ENCODE peak calls at places on chromosome 19, in five cellular contexts. One of them, this sample, is unnamed.

GRCh38 chr19:19022380-19022961 is 10.8 kb downstream of the SUGP2 start:
- DNase-seq in PC-3: no peak
- DNase-seq in K562: no peak
- DNase-seq in IMR-90: peak; percentile 34
- DNase-seq in astrocyte: no peak
- DNase-seq in this sample: no peak

GRCh38 chr19:6707658-6708018 is 12.8 kb downstream of the C3 start:
- DNase-seq in PC-3: no peak
- DNase-seq in K562: no peak
- DNase-seq in IMR-90: no peak
- DNase-seq in astrocyte: no peak
- DNase-seq in this sample: no peak

GRCh38 chr19:17555929-17556813 is 722 bp downstream of the COLGALT1 start:
- DNase-seq in PC-3: peak; percentile 43
- DNase-seq in K562: peak; percentile 63
- DNase-seq in IMR-90: peak; percentile 44
- DNase-seq in astrocyte: peak; percentile 24
- DNase-seq in this sample: peak; percentile 67

GRCh38 chr19:6667114-6667627 is 2.8 kb downstream of the TNFSF14 start:
- DNase-seq in PC-3: peak; percentile 94
- DNase-seq in K562: peak; percentile 61
- DNase-seq in IMR-90: no peak
- DNase-seq in astrocyte: no peak
- DNase-seq in this sample: no peak

GRCh38 chr19:48630289-48631036 is 6.7 kb downstream of the DBP start:
- DNase-seq in PC-3: no peak
- DNase-seq in K562: no peak
- DNase-seq in IMR-90: no peak
- DNase-seq in astrocyte: no peak
- DNase-seq in this sample: no peak

GRCh38 chr19:2089001-2089711 is 7.0 kb downstream of the MOB3A start:
- DNase-seq in PC-3: peak; percentile 58
- DNase-seq in K562: no peak
- DNase-seq in IMR-90: peak; percentile 36
- DNase-seq in astrocyte: peak; percentile 21
- DNase-seq in this sample: peak; percentile 65

GRCh38 chr19:19817357-19817756 is 4.2 kb downstream of the ZNF506 start:
- DNase-seq in PC-3: no peak
- DNase-seq in K562: no peak
- DNase-seq in IMR-90: no peak
- DNase-seq in astrocyte: no peak
- DNase-seq in this sample: no peak

GRCh38 chr19:36043952-36044351 is 10.1 kb downstream of the THAP8 start:
- DNase-seq in PC-3: no peak
- DNase-seq in K562: no peak
- DNase-seq in IMR-90: no peak
- DNase-seq in astrocyte: no peak
- DNase-seq in this sample: no peak

GRCh38 chr19:3323704-3324103 is 42.7 kb upstream of the NFIC start:
- DNase-seq in PC-3: no peak
- DNase-seq in K562: no peak
- DNase-seq in IMR-90: no peak
- DNase-seq in astrocyte: no peak
- DNase-seq in this sample: no peak

GRCh38 chr19:17209126-17210036 is 5.8 kb upstream of the USE1 start:
- DNase-seq in PC-3: peak; percentile 39
- DNase-seq in K562: peak; percentile 100
- DNase-seq in IMR-90: peak; percentile 20
- DNase-seq in astrocyte: no peak
- DNase-seq in this sample: peak; percentile 93

GRCh38 chr19:32875428-32875827 is 5.9 kb upstream of the SLC7A9 start:
- DNase-seq in PC-3: no peak
- DNase-seq in K562: no peak
- DNase-seq in IMR-90: no peak
- DNase-seq in astrocyte: no peak
- DNase-seq in this sample: no peak

GRCh38 chr19:38684078-38684861 is 36.8 kb downstream of the ACTN4 start:
- DNase-seq in PC-3: peak; percentile 88
- DNase-seq in K562: peak; percentile 71
- DNase-seq in IMR-90: peak; percentile 91
- DNase-seq in astrocyte: peak; percentile 84
- DNase-seq in this sample: no peak

GRCh38 chr19:34505321-34506025 is 23.9 kb downstream of the WTIP start:
- DNase-seq in PC-3: no peak
- DNase-seq in K562: peak; percentile 8
- DNase-seq in IMR-90: no peak
- DNase-seq in astrocyte: no peak
- DNase-seq in this sample: no peak

GRCh38 chr19:873084-874019 is 13.9 kb downstream of the CFD start:
- DNase-seq in PC-3: no peak
- DNase-seq in K562: peak; percentile 74
- DNase-seq in IMR-90: peak; percentile 31
- DNase-seq in astrocyte: peak; percentile 38
- DNase-seq in this sample: peak; percentile 94

GRCh38 chr19:42352216-42352892 is 26.9 kb downstream of the MEGF8 start:
- DNase-seq in PC-3: peak; percentile 1
- DNase-seq in K562: no peak
- DNase-seq in IMR-90: peak; percentile 8
- DNase-seq in astrocyte: no peak
- DNase-seq in this sample: no peak

GRCh38 chr19:41588497-41589209 is 12.7 kb downstream of the CEACAM21 start:
- DNase-seq in PC-3: peak; percentile 50
- DNase-seq in K562: peak; percentile 43
- DNase-seq in IMR-90: peak; percentile 29
- DNase-seq in astrocyte: peak; percentile 10
- DNase-seq in this sample: peak; percentile 28

GRCh38 chr19:17817668-17818363 is 3.5 kb downstream of the INSL3 start:
- DNase-seq in PC-3: no peak
- DNase-seq in K562: no peak
- DNase-seq in IMR-90: no peak
- DNase-seq in astrocyte: no peak
- DNase-seq in this sample: no peak

GRCh38 chr19:35360880-35361420 is 2.7 kb downstream of the FFAR3 start:
- DNase-seq in PC-3: no peak
- DNase-seq in K562: no peak
- DNase-seq in IMR-90: no peak
- DNase-seq in astrocyte: no peak
- DNase-seq in this sample: no peak

GRCh38 chr19:1264801-1265610 is 4.1 kb upstream of the CIRBP start:
- DNase-seq in PC-3: peak; percentile 90
- DNase-seq in K562: peak; percentile 50
- DNase-seq in IMR-90: peak; percentile 88
- DNase-seq in astrocyte: peak; percentile 76
- DNase-seq in this sample: peak; percentile 91

GRCh38 chr19:50255115-50255514 is 51.7 kb downstream of the MYH14 start:
- DNase-seq in PC-3: peak; percentile 15
- DNase-seq in K562: peak; percentile 46
- DNase-seq in IMR-90: no peak
- DNase-seq in astrocyte: no peak
- DNase-seq in this sample: peak; percentile 26

GRCh38 chr19:56137405-56137804 is 3.7 kb upstream of the ZNF444 start:
- DNase-seq in PC-3: peak; percentile 10
- DNase-seq in K562: no peak
- DNase-seq in IMR-90: no peak
- DNase-seq in astrocyte: no peak
- DNase-seq in this sample: no peak

GRCh38 chr19:38035515-38036495 is 128.8 kb downstream of the SIPA1L3 start:
- DNase-seq in PC-3: no peak
- DNase-seq in K562: no peak
- DNase-seq in IMR-90: peak; percentile 58
- DNase-seq in astrocyte: peak; percentile 70
- DNase-seq in this sample: no peak

GRCh38 chr19:5828661-5829566 is 10.6 kb downstream of the FUT6 start:
- DNase-seq in PC-3: no peak
- DNase-seq in K562: peak; percentile 45
- DNase-seq in IMR-90: no peak
- DNase-seq in astrocyte: no peak
- DNase-seq in this sample: peak; percentile 63

DNA sequence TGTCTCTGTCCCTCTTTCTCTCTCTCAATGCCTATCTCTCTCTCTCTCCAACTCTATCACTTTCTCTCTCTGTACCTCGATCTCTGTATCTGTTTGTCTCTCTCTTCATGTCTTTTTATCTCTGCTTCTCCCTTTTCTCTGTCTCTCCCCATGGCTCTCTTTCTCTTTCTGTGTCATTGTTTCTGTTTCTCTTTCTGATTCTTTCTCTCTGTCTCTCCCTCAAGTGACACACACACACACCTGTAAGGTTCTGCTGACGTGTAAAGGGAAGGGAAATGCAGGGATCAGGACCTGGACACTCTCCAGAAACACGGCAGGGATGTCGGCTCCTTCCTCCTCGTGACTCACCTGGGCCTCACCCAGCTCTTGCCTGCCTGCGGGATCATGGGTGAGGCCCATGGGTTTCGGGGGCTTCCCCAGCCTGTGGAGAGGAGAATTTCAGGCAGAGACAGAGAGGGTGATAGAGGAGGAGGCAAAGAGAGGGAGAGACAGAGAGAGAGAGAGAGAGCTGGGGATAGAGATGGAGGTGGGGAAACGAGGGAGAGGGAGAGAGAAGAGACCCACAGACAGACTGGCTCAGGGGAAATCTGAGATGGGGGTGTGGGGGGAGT is 5.4 kb upstream of the PLAUR start:
- DNase-seq in PC-3: peak; percentile 93
- DNase-seq in K562: no peak
- DNase-seq in IMR-90: peak; percentile 78
- DNase-seq in astrocyte: peak; percentile 54
- DNase-seq in this sample: no peak
- H3K4me2 ChIP-seq in PC-3: peak overlapping the region; percentile 83
- H3K4me2 ChIP-seq in K562: no peak overlapping the region
- H3K4me2 ChIP-seq in IMR-90: peak overlapping the region; percentile 71
- H3K4me2 ChIP-seq in astrocyte: peak overlapping the region; percentile 60
- H3K4me2 ChIP-seq in this sample: no peak overlapping the region

DNA sequence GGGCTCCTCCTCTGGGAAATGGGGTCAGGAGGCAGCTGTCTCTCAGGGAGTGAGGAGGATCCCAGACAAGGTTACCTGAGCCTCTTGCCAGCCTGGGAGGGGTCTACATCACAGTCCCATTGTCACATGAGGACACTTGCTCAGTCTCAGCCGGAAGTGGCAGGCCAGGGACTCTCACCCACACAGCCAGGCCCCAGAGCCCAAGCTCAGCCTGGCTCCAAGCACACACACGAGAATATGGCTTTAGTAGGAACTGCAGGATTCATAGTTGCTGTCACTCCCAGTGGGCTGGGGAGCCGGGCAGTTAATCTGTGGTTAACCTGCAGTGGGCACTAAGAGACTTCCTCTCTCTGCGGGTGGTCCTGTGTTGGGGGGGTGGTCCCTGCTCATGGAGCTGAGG is 15.8 kb upstream of the RELB start:
- DNase-seq in PC-3: no peak
- DNase-seq in K562: no peak
- DNase-seq in IMR-90: no peak
- DNase-seq in astrocyte: no peak
- DNase-seq in this sample: no peak
- H3K36me3 ChIP-seq in PC-3: peaks cover 7% of the 10 kb centered on the region
- H3K36me3 ChIP-seq in K562: peaks cover 77% of the 10 kb centered on the region
- H3K36me3 ChIP-seq in IMR-90: peaks cover 60% of the 10 kb centered on the region
- H3K36me3 ChIP-seq in astrocyte: peaks cover 9% of the 10 kb centered on the region
- H3K36me3 ChIP-seq in this sample: peaks cover 84% of the 10 kb centered on the region

DNA sequence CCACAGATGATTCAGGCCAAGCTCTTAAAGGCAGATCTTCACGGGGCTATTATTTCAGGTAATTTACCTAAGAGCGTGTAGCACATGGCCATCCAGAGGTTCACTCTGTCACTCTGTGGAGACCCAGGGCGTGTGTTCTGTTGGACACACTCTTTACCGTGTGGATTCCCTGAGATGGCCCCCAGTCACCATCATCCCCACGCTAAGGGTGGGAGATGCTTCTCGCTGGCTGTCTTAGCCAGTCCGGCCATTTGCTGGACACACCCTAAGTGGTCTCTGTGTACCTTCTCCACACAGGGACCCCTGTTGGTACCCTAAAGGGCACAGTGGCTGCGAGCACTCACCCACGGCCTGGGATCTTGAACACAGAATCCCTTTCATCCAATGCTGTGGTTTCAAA is 6.0 kb downstream of the POP4 start:
- DNase-seq in PC-3: no peak
- DNase-seq in K562: no peak
- DNase-seq in IMR-90: no peak
- DNase-seq in astrocyte: no peak
- DNase-seq in this sample: no peak
- TF ChIP-seq CTCF in PC-3: no peak
- TF ChIP-seq CTCF in K562: no peak
- TF ChIP-seq CTCF in IMR-90: no peak
- TF ChIP-seq CTCF in astrocyte: no peak
- TF ChIP-seq CTCF in this sample: no peak

GRCh38 chr19:40214936-40215335 is 3.2 kb downstream of the TTC9B start:
- DNase-seq in PC-3: no peak
- DNase-seq in K562: no peak
- DNase-seq in IMR-90: no peak
- DNase-seq in astrocyte: no peak
- DNase-seq in this sample: no peak

GRCh38 chr19:40216013-40216776 is 2.0 kb downstream of the TTC9B start:
- DNase-seq in PC-3: no peak
- DNase-seq in K562: no peak
- DNase-seq in IMR-90: no peak
- DNase-seq in astrocyte: no peak
- DNase-seq in this sample: no peak

GRCh38 chr19:40216777-40217026 is 1.5 kb downstream of the TTC9B start:
- DNase-seq in PC-3: no peak
- DNase-seq in K562: no peak
- DNase-seq in IMR-90: no peak
- DNase-seq in astrocyte: no peak
- DNase-seq in this sample: no peak

GRCh38 chr19:40217921-40218890 is at the start of gene TTC9B:
- DNase-seq in PC-3: no peak
- DNase-seq in K562: peak; percentile 91
- DNase-seq in IMR-90: no peak
- DNase-seq in astrocyte: no peak
- DNase-seq in this sample: no peak

DNA sequence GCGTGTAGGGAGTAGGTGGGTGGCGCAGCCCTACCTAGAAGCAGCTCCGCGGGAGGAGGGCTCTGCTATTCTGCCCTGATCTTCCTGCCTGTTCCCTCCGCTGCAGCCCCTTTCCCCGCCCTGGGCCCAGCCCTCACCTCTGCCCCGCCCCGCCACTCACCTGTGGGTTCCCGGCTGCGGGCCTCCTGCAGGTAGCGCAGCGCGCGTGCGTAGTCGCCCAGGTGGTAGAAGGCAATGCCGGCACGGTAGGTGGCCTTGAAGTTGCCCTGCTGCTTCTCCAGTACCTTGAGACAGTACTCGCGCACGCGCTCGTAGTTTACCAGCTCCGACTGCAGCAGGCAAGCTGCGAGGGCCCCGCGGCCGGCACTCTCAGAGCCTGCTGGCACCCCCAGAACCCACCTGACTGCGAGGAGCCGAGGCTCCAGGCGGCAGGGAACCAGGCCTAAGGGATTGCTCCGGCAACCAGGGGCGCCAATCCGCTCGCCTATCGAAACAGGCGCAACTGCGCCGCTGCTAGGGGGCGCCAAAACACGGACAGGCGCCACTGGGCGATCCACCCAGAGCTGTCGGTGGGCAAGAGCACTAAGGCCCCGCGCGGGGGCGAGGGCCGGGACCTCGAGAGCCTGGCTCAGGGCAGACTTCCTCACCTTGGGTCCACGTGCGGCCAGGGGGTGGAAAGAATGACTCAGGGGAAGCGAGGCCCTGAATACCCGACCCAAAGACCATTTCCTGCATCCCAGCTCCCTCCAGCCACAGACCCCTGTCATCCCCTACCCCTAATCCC is 965 bp downstream of the TTC9B start:
- DNase-seq in PC-3: peak; percentile 68
- DNase-seq in K562: peak; percentile 63
- DNase-seq in IMR-90: no peak
- DNase-seq in astrocyte: no peak
- DNase-seq in this sample: peak; percentile 28
- H3K4me2 ChIP-seq in PC-3: peak overlapping the region; percentile 90
- H3K4me2 ChIP-seq in K562: peak overlapping the region; percentile 39
- H3K4me2 ChIP-seq in IMR-90: no peak overlapping the region
- H3K4me2 ChIP-seq in astrocyte: no peak overlapping the region
- H3K4me2 ChIP-seq in this sample: no peak overlapping the region

This sample was measured in OCI-LY7.